ENCODE peak calls at places on chromosomes 2 and 18, in seven cellular contexts. Q is left ventricle myocardium inferior, T is germinal center, D is Calu3, S is NCI-H524, E is T-cell, Z is WERI-Rb-1. B is an unnamed sample.

GRCh38 chr18:72672364-72673151 is 128.4 kb upstream of the CBLN2 start:
- DNase-seq in Q (no peak), T (peak), D (peak), S (peak), E (no peak), Z (peak), B (no peak)

GRCh38 chr2:219661955-219662395 is 34.5 kb downstream of the SLC4A3 start:
- DNase-seq in Q (no peak), T (no peak), D (peak), S (no peak), E (no peak), Z (no peak), B (no peak)

GRCh38 chr2:96771792-96772618 is 11.3 kb downstream of the CNNM4 start:
- DNase-seq in Q (no peak), T (no peak), D (peak), S (no peak), E (no peak), Z (no peak), B (no peak)

GRCh38 chr18:58823385-58823784 is 41.3 kb upstream of the ZNF532 start:
- DNase-seq in Q (no peak), T (no peak), D (no peak), S (no peak), E (no peak), Z (no peak), B (no peak)

GRCh38 chr2:227460079-227460485 is 11.9 kb upstream of the AGFG1 start:
- DNase-seq in Q (no peak), T (peak), D (no peak), S (no peak), E (peak), Z (no peak), B (no peak)

GRCh38 chr2:166419616-166419934 is 43.8 kb upstream of the SCN9A start:
- DNase-seq in Q (no peak), T (no peak), D (no peak), S (peak), E (no peak), Z (no peak), B (no peak)

GRCh38 chr18:59219672-59220163 is at the start of gene GRP:
- DNase-seq in Q (no peak), T (no peak), D (no peak), S (peak), E (no peak), Z (peak), B (no peak)

GRCh38 chr2:76009484-76009883 is 298.8 kb upstream of the GCFC2 start:
- DNase-seq in Q (no peak), T (no peak), D (no peak), S (no peak), E (no peak), Z (no peak), B (no peak)

GRCh38 chr2:1862881-1863280 is 118.6 kb upstream of the PXDN start:
- DNase-seq in Q (no peak), T (no peak), D (no peak), S (no peak), E (no peak), Z (no peak), B (no peak)

GRCh38 chr2:241848761-241849615 is 9.7 kb downstream of the PDCD1 start:
- DNase-seq in Q (no peak), T (no peak), D (no peak), S (no peak), E (no peak), Z (no peak), B (no peak)

GRCh38 chr2:6083131-6083530 is 390.9 kb downstream of the SOX11 start:
- DNase-seq in Q (no peak), T (no peak), D (no peak), S (no peak), E (no peak), Z (no peak), B (no peak)

GRCh38 chr2:55338268-55338667 is 69.2 kb upstream of the MTIF2 start:
- DNase-seq in Q (no peak), T (no peak), D (no peak), S (no peak), E (no peak), Z (no peak), B (no peak)

GRCh38 chr2:199458806-199459285 is 1.1 kb upstream of the SATB2 start:
- DNase-seq in Q (no peak), T (peak), D (peak), S (no peak), E (no peak), Z (no peak), B (no peak)

GRCh38 chr18:13629841-13630747 is 96.3 kb downstream of the FAM210A start:
- DNase-seq in Q (no peak), T (peak), D (peak), S (peak), E (peak), Z (peak), B (peak)

GRCh38 chr2:201244829-201245228 is 15.5 kb upstream of the CASP8 start:
- DNase-seq in Q (no peak), T (no peak), D (no peak), S (no peak), E (no peak), Z (no peak), B (no peak)

GRCh38 chr2:128305555-128306080 is 13.1 kb downstream of the HS6ST1 start:
- DNase-seq in Q (peak), T (peak), D (no peak), S (peak), E (no peak), Z (peak), B (no peak)

GRCh38 chr2:170905864-170906263 is 23.2 kb upstream of the GORASP2 start:
- DNase-seq in Q (no peak), T (no peak), D (no peak), S (peak), E (no peak), Z (peak), B (no peak)